ENCODE peak calls at places on chromosomes 4 and X, in nine cellular contexts. One of them, this sample, is unnamed.

GRCh38 chr4:101993002-101993840 is 202.7 kb downstream of the BANK1 start:
- ATAC-seq in left lung: no peak
- ATAC-seq in HepG2: no peak
- ATAC-seq in Panc1: no peak
- ATAC-seq in aorta: no peak
- ATAC-seq in naive thymus-derived CD4-positive, alpha-beta T cell: no peak
- ATAC-seq in A549: no peak
- ATAC-seq in mucosa of descending colon: no peak
- ATAC-seq in thoracic aorta: no peak
- ATAC-seq in this sample: no peak

GRCh38 chr4:118905546-118905945 is 16.9 kb downstream of the SYNPO2 start:
- ATAC-seq in left lung: no peak
- ATAC-seq in HepG2: no peak
- ATAC-seq in Panc1: no peak
- ATAC-seq in aorta: no peak
- ATAC-seq in naive thymus-derived CD4-positive, alpha-beta T cell: no peak
- ATAC-seq in A549: no peak
- ATAC-seq in mucosa of descending colon: no peak
- ATAC-seq in thoracic aorta: no peak
- ATAC-seq in this sample: no peak

GRCh38 chrX:108359811-108360602 is 78.2 kb downstream of the COL4A6 start:
- ATAC-seq in left lung: no peak
- ATAC-seq in HepG2: no peak
- ATAC-seq in Panc1: no peak
- ATAC-seq in aorta: no peak
- ATAC-seq in naive thymus-derived CD4-positive, alpha-beta T cell: no peak
- ATAC-seq in A549: no peak
- ATAC-seq in mucosa of descending colon: no peak
- ATAC-seq in thoracic aorta: no peak
- ATAC-seq in this sample: no peak

GRCh38 chr4:15961778-15962510 is 1.0 kb downstream of the FGFBP2 start:
- ATAC-seq in left lung: no peak
- ATAC-seq in HepG2: no peak
- ATAC-seq in Panc1: no peak
- ATAC-seq in aorta: no peak
- ATAC-seq in naive thymus-derived CD4-positive, alpha-beta T cell: peak
- ATAC-seq in A549: no peak
- ATAC-seq in mucosa of descending colon: no peak
- ATAC-seq in thoracic aorta: no peak
- ATAC-seq in this sample: no peak

GRCh38 chrX:13373807-13374187 is 53.9 kb upstream of the ATXN3L start:
- ATAC-seq in left lung: peak
- ATAC-seq in HepG2: no peak
- ATAC-seq in Panc1: no peak
- ATAC-seq in aorta: peak
- ATAC-seq in naive thymus-derived CD4-positive, alpha-beta T cell: no peak
- ATAC-seq in A549: no peak
- ATAC-seq in mucosa of descending colon: peak
- ATAC-seq in thoracic aorta: no peak
- ATAC-seq in this sample: peak

GRCh38 chr4:167111622-167112021 is 122.7 kb downstream of the SPOCK3 start:
- ATAC-seq in left lung: no peak
- ATAC-seq in HepG2: no peak
- ATAC-seq in Panc1: no peak
- ATAC-seq in aorta: no peak
- ATAC-seq in naive thymus-derived CD4-positive, alpha-beta T cell: no peak
- ATAC-seq in A549: no peak
- ATAC-seq in mucosa of descending colon: no peak
- ATAC-seq in thoracic aorta: no peak
- ATAC-seq in this sample: no peak

GRCh38 chrX:3638280-3638873 is 75.1 kb downstream of the PRKX start:
- ATAC-seq in left lung: peak
- ATAC-seq in HepG2: peak
- ATAC-seq in Panc1: no peak
- ATAC-seq in aorta: no peak
- ATAC-seq in naive thymus-derived CD4-positive, alpha-beta T cell: peak
- ATAC-seq in A549: peak
- ATAC-seq in mucosa of descending colon: peak
- ATAC-seq in thoracic aorta: no peak
- ATAC-seq in this sample: no peak

GRCh38 chr4:86184216-86184915 is 175.5 kb downstream of the MAPK10 start:
- ATAC-seq in left lung: no peak
- ATAC-seq in HepG2: no peak
- ATAC-seq in Panc1: no peak
- ATAC-seq in aorta: no peak
- ATAC-seq in naive thymus-derived CD4-positive, alpha-beta T cell: no peak
- ATAC-seq in A549: no peak
- ATAC-seq in mucosa of descending colon: no peak
- ATAC-seq in thoracic aorta: no peak
- ATAC-seq in this sample: no peak

GRCh38 chr4:72564789-72565188 is 4.2 kb downstream of the ADAMTS3 start:
- ATAC-seq in left lung: no peak
- ATAC-seq in HepG2: no peak
- ATAC-seq in Panc1: no peak
- ATAC-seq in aorta: no peak
- ATAC-seq in naive thymus-derived CD4-positive, alpha-beta T cell: no peak
- ATAC-seq in A549: no peak
- ATAC-seq in mucosa of descending colon: no peak
- ATAC-seq in thoracic aorta: no peak
- ATAC-seq in this sample: no peak

GRCh38 chr4:112130903-112131302 is 14.4 kb upstream of the FAM241A start:
- ATAC-seq in left lung: no peak
- ATAC-seq in HepG2: no peak
- ATAC-seq in Panc1: no peak
- ATAC-seq in aorta: no peak
- ATAC-seq in naive thymus-derived CD4-positive, alpha-beta T cell: no peak
- ATAC-seq in A549: no peak
- ATAC-seq in mucosa of descending colon: no peak
- ATAC-seq in thoracic aorta: no peak
- ATAC-seq in this sample: no peak

GRCh38 chrX:49238735-49239134 is 3.5 kb downstream of the CCDC22 start:
- ATAC-seq in left lung: no peak
- ATAC-seq in HepG2: peak
- ATAC-seq in Panc1: no peak
- ATAC-seq in aorta: no peak
- ATAC-seq in naive thymus-derived CD4-positive, alpha-beta T cell: no peak
- ATAC-seq in A549: no peak
- ATAC-seq in mucosa of descending colon: no peak
- ATAC-seq in thoracic aorta: no peak
- ATAC-seq in this sample: no peak

GRCh38 chrX:41236629-41237028 is 97.3 kb upstream of the DDX3X start:
- ATAC-seq in left lung: no peak
- ATAC-seq in HepG2: no peak
- ATAC-seq in Panc1: no peak
- ATAC-seq in aorta: no peak
- ATAC-seq in naive thymus-derived CD4-positive, alpha-beta T cell: no peak
- ATAC-seq in A549: no peak
- ATAC-seq in mucosa of descending colon: no peak
- ATAC-seq in thoracic aorta: no peak
- ATAC-seq in this sample: no peak

GRCh38 chr4:176443646-176444409 is 124.1 kb downstream of the SPCS3 start:
- ATAC-seq in left lung: no peak
- ATAC-seq in HepG2: no peak
- ATAC-seq in Panc1: no peak
- ATAC-seq in aorta: no peak
- ATAC-seq in naive thymus-derived CD4-positive, alpha-beta T cell: no peak
- ATAC-seq in A549: peak
- ATAC-seq in mucosa of descending colon: no peak
- ATAC-seq in thoracic aorta: no peak
- ATAC-seq in this sample: no peak

GRCh38 chrX:85052207-85052606 is 48.5 kb downstream of the APOOL start:
- ATAC-seq in left lung: no peak
- ATAC-seq in HepG2: no peak
- ATAC-seq in Panc1: no peak
- ATAC-seq in aorta: no peak
- ATAC-seq in naive thymus-derived CD4-positive, alpha-beta T cell: no peak
- ATAC-seq in A549: no peak
- ATAC-seq in mucosa of descending colon: no peak
- ATAC-seq in thoracic aorta: no peak
- ATAC-seq in this sample: no peak

GRCh38 chr4:15836362-15836761 is 58.2 kb downstream of the CD38 start:
- ATAC-seq in left lung: no peak
- ATAC-seq in HepG2: no peak
- ATAC-seq in Panc1: no peak
- ATAC-seq in aorta: no peak
- ATAC-seq in naive thymus-derived CD4-positive, alpha-beta T cell: no peak
- ATAC-seq in A549: peak
- ATAC-seq in mucosa of descending colon: peak
- ATAC-seq in thoracic aorta: no peak
- ATAC-seq in this sample: no peak

GRCh38 chr4:128684031-128684430 is 125.5 kb upstream of the JADE1 start:
- ATAC-seq in left lung: no peak
- ATAC-seq in HepG2: no peak
- ATAC-seq in Panc1: no peak
- ATAC-seq in aorta: no peak
- ATAC-seq in naive thymus-derived CD4-positive, alpha-beta T cell: no peak
- ATAC-seq in A549: no peak
- ATAC-seq in mucosa of descending colon: no peak
- ATAC-seq in thoracic aorta: no peak
- ATAC-seq in this sample: no peak

GRCh38 chr4:139647184-139647583 is 18.4 kb upstream of the MGST2 start:
- ATAC-seq in left lung: no peak
- ATAC-seq in HepG2: no peak
- ATAC-seq in Panc1: no peak
- ATAC-seq in aorta: no peak
- ATAC-seq in naive thymus-derived CD4-positive, alpha-beta T cell: no peak
- ATAC-seq in A549: no peak
- ATAC-seq in mucosa of descending colon: no peak
- ATAC-seq in thoracic aorta: no peak
- ATAC-seq in this sample: no peak

DNA sequence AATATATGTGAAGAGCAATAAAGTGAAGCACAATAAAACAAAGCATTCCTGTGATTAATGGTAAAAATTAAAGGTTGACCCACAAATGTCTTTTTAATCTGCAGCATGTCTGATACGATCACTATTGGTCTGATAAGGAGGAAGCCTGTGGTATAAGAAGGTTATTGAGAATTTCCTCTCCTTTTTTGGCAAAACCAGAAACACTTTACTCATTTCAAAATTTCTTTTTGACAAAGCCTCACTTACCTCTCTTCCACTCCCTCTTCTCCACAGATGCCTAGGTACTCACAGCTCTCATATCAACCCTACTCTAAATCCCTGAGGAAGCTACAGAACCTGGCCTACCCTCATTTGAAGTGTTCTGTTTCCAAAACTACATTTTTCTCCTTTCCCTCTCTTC is 56.1 kb downstream of the TSPAN5 start:
- ATAC-seq in left lung: no peak
- ATAC-seq in HepG2: no peak
- ATAC-seq in Panc1: no peak
- ATAC-seq in aorta: no peak
- ATAC-seq in naive thymus-derived CD4-positive, alpha-beta T cell: no peak
- ATAC-seq in A549: no peak
- ATAC-seq in mucosa of descending colon: no peak
- ATAC-seq in thoracic aorta: no peak
- ATAC-seq in this sample: no peak
- H3K4me3 ChIP-seq in left lung: no peak
- H3K4me3 ChIP-seq in HepG2: no peak
- H3K4me3 ChIP-seq in Panc1: no peak
- H3K4me3 ChIP-seq in aorta: no peak
- H3K4me3 ChIP-seq in naive thymus-derived CD4-positive, alpha-beta T cell: no peak
- H3K4me3 ChIP-seq in A549: no peak
- H3K4me3 ChIP-seq in mucosa of descending colon: no peak
- H3K4me3 ChIP-seq in thoracic aorta: no peak
- H3K4me3 ChIP-seq in this sample: no peak

DNA sequence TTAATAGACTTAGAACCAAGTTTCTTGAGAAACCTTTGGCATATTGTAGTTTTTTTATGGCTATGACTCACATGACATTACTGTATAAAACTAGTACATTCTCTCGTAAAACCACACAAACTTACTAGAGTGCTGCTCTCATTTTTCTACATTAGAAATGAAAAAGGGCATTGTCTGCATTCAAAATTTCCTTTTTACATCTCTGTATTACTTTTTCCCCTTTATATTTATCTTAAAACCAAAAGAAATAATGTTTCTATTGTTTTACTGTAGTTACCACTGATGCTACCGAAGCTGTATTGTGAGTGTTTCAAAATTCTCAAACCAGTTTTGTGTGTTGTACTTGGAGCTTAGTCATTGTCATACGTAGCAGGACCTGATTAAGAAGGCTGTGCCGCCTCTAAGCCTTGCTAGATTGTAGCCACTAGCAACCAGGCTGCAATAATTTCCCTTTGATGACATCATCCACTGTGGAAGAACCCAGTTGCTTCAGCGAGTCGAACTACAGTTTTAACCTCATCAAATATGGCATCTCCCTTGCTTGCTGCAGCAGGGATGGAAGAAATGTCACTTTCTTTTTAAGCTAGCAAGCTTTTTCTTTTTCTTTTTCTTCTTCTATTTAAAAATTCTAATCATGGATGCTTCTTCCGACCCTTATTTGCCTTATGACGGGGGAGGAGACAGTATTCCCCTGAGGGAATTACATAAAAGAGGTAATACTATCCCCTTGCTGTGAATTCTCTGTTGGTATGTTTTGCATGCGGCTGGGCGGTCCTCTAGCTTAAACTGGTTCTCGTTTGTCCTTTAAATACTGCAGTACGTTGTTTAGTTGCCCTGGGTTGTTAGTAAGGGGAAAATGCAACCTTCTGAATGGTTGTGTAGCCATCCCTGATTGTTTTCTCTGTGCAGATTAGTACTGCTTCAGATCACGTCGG is 39.6 kb downstream of the CLCN3 start:
- ATAC-seq in left lung: peak
- ATAC-seq in HepG2: peak
- ATAC-seq in Panc1: peak
- ATAC-seq in aorta: peak
- ATAC-seq in naive thymus-derived CD4-positive, alpha-beta T cell: peak
- ATAC-seq in A549: peak
- ATAC-seq in mucosa of descending colon: peak
- ATAC-seq in thoracic aorta: peak
- ATAC-seq in this sample: peak
- H3K4me3 ChIP-seq in left lung: peak
- H3K4me3 ChIP-seq in HepG2: peak
- H3K4me3 ChIP-seq in Panc1: peak
- H3K4me3 ChIP-seq in aorta: peak
- H3K4me3 ChIP-seq in naive thymus-derived CD4-positive, alpha-beta T cell: peak
- H3K4me3 ChIP-seq in A549: peak
- H3K4me3 ChIP-seq in mucosa of descending colon: peak
- H3K4me3 ChIP-seq in thoracic aorta: peak
- H3K4me3 ChIP-seq in this sample: peak

DNA sequence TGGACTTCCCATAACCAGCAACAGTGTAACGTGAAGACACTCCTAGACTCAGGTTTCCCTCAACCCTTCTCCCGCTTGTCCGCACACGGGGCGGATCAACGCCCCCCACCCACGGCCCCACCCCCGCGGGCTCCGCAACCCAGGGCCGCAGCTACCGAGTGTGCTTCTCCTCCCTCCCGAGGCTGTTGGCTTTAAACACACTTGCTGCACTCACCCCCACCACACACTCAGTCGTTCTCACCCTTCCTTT is 50.4 kb upstream of the BCOR start:
- ATAC-seq in left lung: no peak
- ATAC-seq in HepG2: peak
- ATAC-seq in Panc1: no peak
- ATAC-seq in aorta: no peak
- ATAC-seq in naive thymus-derived CD4-positive, alpha-beta T cell: no peak
- ATAC-seq in A549: no peak
- ATAC-seq in mucosa of descending colon: no peak
- ATAC-seq in thoracic aorta: no peak
- ATAC-seq in this sample: no peak
- H3K4me3 ChIP-seq in left lung: no peak
- H3K4me3 ChIP-seq in HepG2: peak
- H3K4me3 ChIP-seq in Panc1: no peak
- H3K4me3 ChIP-seq in aorta: no peak
- H3K4me3 ChIP-seq in naive thymus-derived CD4-positive, alpha-beta T cell: no peak
- H3K4me3 ChIP-seq in A549: no peak
- H3K4me3 ChIP-seq in mucosa of descending colon: no peak
- H3K4me3 ChIP-seq in thoracic aorta: no peak
- H3K4me3 ChIP-seq in this sample: no peak

GRCh38 chr4:98656443-98656842 is 2.0 kb downstream of the TSPAN5 start:
- ATAC-seq in left lung: no peak
- ATAC-seq in HepG2: no peak
- ATAC-seq in Panc1: no peak
- ATAC-seq in aorta: no peak
- ATAC-seq in naive thymus-derived CD4-positive, alpha-beta T cell: no peak
- ATAC-seq in A549: no peak
- ATAC-seq in mucosa of descending colon: no peak
- ATAC-seq in thoracic aorta: no peak
- ATAC-seq in this sample: no peak
- H3K4me3 ChIP-seq in left lung: no peak
- H3K4me3 ChIP-seq in HepG2: no peak
- H3K4me3 ChIP-seq in Panc1: peak
- H3K4me3 ChIP-seq in aorta: no peak
- H3K4me3 ChIP-seq in naive thymus-derived CD4-positive, alpha-beta T cell: peak
- H3K4me3 ChIP-seq in A549: no peak
- H3K4me3 ChIP-seq in mucosa of descending colon: no peak
- H3K4me3 ChIP-seq in thoracic aorta: peak
- H3K4me3 ChIP-seq in this sample: peak